ENCODE peak calls at places on chromosomes 7 and 10, in ten cellular contexts. K is stimulated activated naive CD8-positive, alpha-beta T cell treated with anti-CD3 and anti-CD28 coated beads, Interleukin-15, Interleukin-2, amounts not matched to agents 100 U/mL and 50 U/mL, for 24 hours; U is NCI-H2029; N is EL; W is HFFc6; J is type B pancreatic cell; I is HFF-Myc; Z is ACHN; S is COR-L47; F is kidney tubule cell. D is an unnamed sample.

GRCh38 chr7:2632717-2633537 is 1.1 kb downstream of the TTYH3 start:
- DNase-seq in K (peak), U (no peak), N (peak), W (peak), J (peak), I (peak), Z (peak), S (peak), F (peak), D (no peak)

GRCh38 chr7:42210333-42210732 is 26.7 kb downstream of the GLI3 start:
- DNase-seq in K (no peak), U (no peak), N (no peak), W (no peak), J (no peak), I (no peak), Z (no peak), S (no peak), F (no peak), D (no peak)

GRCh38 chr7:2786607-2787116 is 57.4 kb downstream of the GNA12 start:
- DNase-seq in K (no peak), U (no peak), N (no peak), W (no peak), J (no peak), I (no peak), Z (no peak), S (no peak), F (no peak), D (no peak)

GRCh38 chr7:31071316-31071715 is 19.2 kb downstream of the ADCYAP1R1 start:
- DNase-seq in K (no peak), U (no peak), N (no peak), W (no peak), J (no peak), I (no peak), Z (no peak), S (no peak), F (no peak), D (no peak)

GRCh38 chr10:97435211-97435610 is 9.2 kb downstream of the PGAM1 start:
- DNase-seq in K (no peak), U (no peak), N (no peak), W (no peak), J (no peak), I (no peak), Z (no peak), S (no peak), F (no peak), D (no peak)

GRCh38 chr10:53314856-53315255 is 542.3 kb upstream of the MBL2 start:
- DNase-seq in K (no peak), U (no peak), N (peak), W (peak), J (no peak), I (peak), Z (peak), S (peak), F (peak), D (no peak)

GRCh38 chr10:51214207-51214896 is 140.1 kb downstream of the PRKG1 start:
- DNase-seq in K (no peak), U (no peak), N (no peak), W (no peak), J (no peak), I (no peak), Z (no peak), S (no peak), F (no peak), D (no peak)

GRCh38 chr7:205117-206010 is 13.0 kb downstream of the FAM20C start:
- DNase-seq in K (no peak), U (no peak), N (no peak), W (no peak), J (no peak), I (no peak), Z (no peak), S (no peak), F (no peak), D (peak)

GRCh38 chr7:50803359-50804337 is 21.0 kb upstream of the GRB10 start:
- DNase-seq in K (no peak), U (no peak), N (no peak), W (peak), J (no peak), I (no peak), Z (no peak), S (no peak), F (peak), D (no peak)

GRCh38 chr7:120064565-120064964 is 208.4 kb upstream of the KCND2 start:
- DNase-seq in K (no peak), U (no peak), N (no peak), W (peak), J (no peak), I (no peak), Z (no peak), S (no peak), F (no peak), D (no peak)

GRCh38 chr10:96130326-96130758 is 245 bp downstream of the ZNF518A start:
- DNase-seq in K (peak), U (peak), N (peak), W (peak), J (peak), I (no peak), Z (peak), S (peak), F (no peak), D (no peak)

GRCh38 chr7:118013252-118014010 is 140.2 kb upstream of the CTTNBP2 start:
- DNase-seq in K (no peak), U (no peak), N (no peak), W (no peak), J (no peak), I (no peak), Z (no peak), S (no peak), F (peak), D (no peak)

GRCh38 chr10:69348824-69349541 is 67.7 kb downstream of the TACR2 start:
- DNase-seq in K (no peak), U (peak), N (peak), W (peak), J (no peak), I (peak), Z (no peak), S (peak), F (peak), D (no peak)

GRCh38 chr10:47261556-47261955 is 38.4 kb upstream of the GDF10 start:
- DNase-seq in K (no peak), U (no peak), N (no peak), W (no peak), J (peak), I (no peak), Z (no peak), S (no peak), F (no peak), D (no peak)

GRCh38 chr7:46568420-46569116 is 647.5 kb upstream of the IGFBP3 start:
- DNase-seq in K (no peak), U (no peak), N (no peak), W (no peak), J (no peak), I (no peak), Z (peak), S (no peak), F (peak), D (no peak)

GRCh38 chr10:119113805-119114732 is 10.2 kb downstream of the DENND10 start:
- DNase-seq in K (no peak), U (no peak), N (peak), W (peak), J (no peak), I (no peak), Z (no peak), S (no peak), F (no peak), D (no peak)

GRCh38 chr7:128737867-128738390 is 1.2 kb upstream of the CALU start:
- DNase-seq in K (no peak), U (no peak), N (peak), W (peak), J (no peak), I (peak), Z (peak), S (no peak), F (peak), D (no peak)

GRCh38 chr7:95545666-95546065 is 50.6 kb downstream of the PDK4 start:
- DNase-seq in K (no peak), U (no peak), N (no peak), W (no peak), J (no peak), I (no peak), Z (no peak), S (no peak), F (no peak), D (no peak)

GRCh38 chr7:128247640-128248194 is 6.6 kb downstream of the LEP start:
- DNase-seq in K (no peak), U (no peak), N (peak), W (peak), J (no peak), I (no peak), Z (peak), S (peak), F (peak), D (no peak)

GRCh38 chr7:945147-945555 is 9.3 kb downstream of the ADAP1 start:
- DNase-seq in K (no peak), U (no peak), N (no peak), W (no peak), J (no peak), I (no peak), Z (no peak), S (no peak), F (peak), D (no peak)

GRCh38 chr7:73703985-73704639 is 15.4 kb downstream of the STX1A start:
- DNase-seq in K (peak), U (peak), N (no peak), W (no peak), J (no peak), I (no peak), Z (no peak), S (no peak), F (no peak), D (no peak)

GRCh38 chr7:112892263-112892662 is 102.1 kb upstream of the TMEM168 start:
- DNase-seq in K (no peak), U (no peak), N (peak), W (peak), J (no peak), I (peak), Z (no peak), S (no peak), F (peak), D (no peak)